ENCODE peak calls at places on chromosomes 16 and 17, in seven cellular contexts. Z is PC-9, A is BE2C, T is OCI-LY7, F is left ventricle myocardium inferior, N is tibial nerve, B is uterus. W is an unnamed sample.

GRCh38 chr17:78426293-78426879 is 47.9 kb downstream of the PGS1 start:
- DNase-seq in A (no peak), Z (no peak), B (no peak), T (no peak), N (no peak), F (no peak), W (no peak)

GRCh38 chr16:52569296-52569695 is 22.4 kb upstream of the TOX3 start:
- DNase-seq in T (no peak), F (no peak), N (no peak), A (no peak), Z (no peak), B (no peak), W (no peak)

GRCh38 chr17:80284631-80285030 is 24.0 kb downstream of the RNF213 start:
- DNase-seq in A (no peak), F (no peak), T (no peak), B (no peak), Z (no peak), N (no peak), W (no peak)

GRCh38 chr17:8173871-8174322 is 2.3 kb downstream of the TMEM107 start:
- DNase-seq in F (no peak), N (no peak), Z (no peak), B (no peak), A (no peak), T (peak; percentile 44), W (no peak)

GRCh38 chr17:67258836-67259468 is 14.0 kb upstream of the HELZ start:
- DNase-seq in B (no peak), T (no peak), N (no peak), F (no peak), A (no peak), Z (no peak), W (no peak)

GRCh38 chr17:69609495-69610315 is 195.2 kb downstream of the MAP2K6 start:
- DNase-seq in F (no peak), Z (peak; percentile 1), B (no peak), A (no peak), N (no peak), T (no peak), W (peak; percentile 81)

GRCh38 chr16:76484020-76484419 is 206.8 kb downstream of the CNTNAP4 start:
- DNase-seq in F (no peak), A (no peak), Z (no peak), N (no peak), B (no peak), T (no peak), W (no peak)

GRCh38 chr17:9255838-9256237 is 234.5 kb downstream of the NTN1 start:
- DNase-seq in N (no peak), A (no peak), T (no peak), F (no peak), Z (no peak), B (no peak), W (no peak)

GRCh38 chr17:1229354-1229890 is 40.8 kb upstream of the BHLHA9 start:
- DNase-seq in T (peak; percentile 85), N (peak; percentile 47), Z (peak; percentile 42), A (no peak), B (peak; percentile 37), F (peak; percentile 73), W (no peak)

GRCh38 chr16:23434380-23434779 is 18.6 kb downstream of the COG7 start:
- DNase-seq in A (peak; percentile 20), F (no peak), N (no peak), Z (peak; percentile 28), T (peak; percentile 78), B (no peak), W (peak; percentile 69)

GRCh38 chr17:48526986-48527741 is 3.6 kb downstream of the HOXB1 start:
- DNase-seq in F (no peak), N (no peak), A (peak; percentile 10), Z (no peak), T (no peak), B (no peak), W (no peak)

GRCh38 chr17:77371117-77371887 is 230.5 kb downstream of the SEC14L1 start:
- DNase-seq in Z (no peak), N (no peak), A (peak; percentile 9), F (no peak), B (no peak), T (no peak), W (peak; percentile 87)

GRCh38 chr16:22186517-22186916 is 19.6 kb upstream of the EEF2K start:
- DNase-seq in Z (no peak), B (no peak), T (no peak), N (no peak), F (no peak), A (no peak), W (no peak)

GRCh38 chr16:946048-946395 is 24.8 kb downstream of the LMF1 start:
- DNase-seq in A (no peak), N (no peak), B (no peak), Z (peak; percentile 43), T (no peak), F (no peak), W (no peak)

GRCh38 chr16:75319513-75320401 is 68.3 kb upstream of the BCAR1 start:
- DNase-seq in B (no peak), Z (no peak), N (no peak), F (no peak), A (no peak), T (peak; percentile 42), W (peak; percentile 93)

GRCh38 chr17:19369846-19370492 is 7.4 kb upstream of the B9D1 start:
- DNase-seq in Z (no peak), N (no peak), B (peak; percentile 13), T (no peak), A (no peak), F (peak; percentile 49), W (no peak)

GRCh38 chr16:80105160-80105559 is 435.6 kb upstream of the DYNLRB2 start:
- DNase-seq in Z (no peak), F (no peak), T (no peak), N (no peak), B (no peak), A (no peak), W (peak; percentile 41)

GRCh38 chr16:2034695-2035430 is 8.2 kb downstream of the NHERF2 start:
- DNase-seq in N (no peak), A (no peak), Z (no peak), B (peak; percentile 39), T (no peak), F (no peak), W (no peak)

GRCh38 chr17:45146616-45147101 is 1.6 kb upstream of the HEXIM1 start:
- DNase-seq in B (no peak), F (no peak), N (no peak), A (no peak), Z (peak; percentile 52), T (peak; percentile 13), W (peak; percentile 75)

GRCh38 chr17:1179112-1179634 is 608 bp downstream of the ABR start:
- DNase-seq in T (no peak), A (no peak), Z (no peak), B (peak; percentile 46), F (no peak), N (no peak), W (no peak)

GRCh38 chr16:88561485-88562369 is 8.5 kb upstream of the ZC3H18 start:
- DNase-seq in N (no peak), Z (peak; percentile 60), B (peak; percentile 41), T (peak; percentile 62), F (no peak), A (peak; percentile 69), W (peak; percentile 48)

GRCh38 chr17:61635913-61636432 is 45.0 kb upstream of the NACA2 start:
- DNase-seq in Z (peak; percentile 36), B (no peak), F (no peak), T (peak; percentile 70), N (no peak), A (peak; percentile 69), W (peak; percentile 55)

GRCh38 chr17:21286066-21286770 is 1.7 kb downstream of the MAP2K3 start:
- DNase-seq in T (peak; percentile 58), A (peak; percentile 47), N (peak; percentile 80), Z (peak; percentile 93), F (peak; percentile 86), B (peak; percentile 88), W (peak; percentile 98)

GRCh38 chr17:19713462-19713861 is 2.9 kb downstream of the SLC47A2 start:
- DNase-seq in N (no peak), T (no peak), B (no peak), A (no peak), F (no peak), Z (no peak), W (no peak)

GRCh38 chr16:10988164-10988803 is 43.9 kb downstream of the CLEC16A start:
- DNase-seq in F (no peak), A (peak; percentile 21), Z (peak; percentile 33), B (no peak), T (peak; percentile 32), N (no peak), W (no peak)

GRCh38 chr17:28948873-28949184 is 2.5 kb downstream of the PHF12 start:
- DNase-seq in T (no peak), Z (no peak), A (no peak), B (no peak), F (no peak), N (no peak), W (no peak)
- TF ChIP-seq CTCF in T (no peak), Z (no peak), A (no peak), B (no peak), F (no peak), N (no peak), W (no peak)

DNA sequence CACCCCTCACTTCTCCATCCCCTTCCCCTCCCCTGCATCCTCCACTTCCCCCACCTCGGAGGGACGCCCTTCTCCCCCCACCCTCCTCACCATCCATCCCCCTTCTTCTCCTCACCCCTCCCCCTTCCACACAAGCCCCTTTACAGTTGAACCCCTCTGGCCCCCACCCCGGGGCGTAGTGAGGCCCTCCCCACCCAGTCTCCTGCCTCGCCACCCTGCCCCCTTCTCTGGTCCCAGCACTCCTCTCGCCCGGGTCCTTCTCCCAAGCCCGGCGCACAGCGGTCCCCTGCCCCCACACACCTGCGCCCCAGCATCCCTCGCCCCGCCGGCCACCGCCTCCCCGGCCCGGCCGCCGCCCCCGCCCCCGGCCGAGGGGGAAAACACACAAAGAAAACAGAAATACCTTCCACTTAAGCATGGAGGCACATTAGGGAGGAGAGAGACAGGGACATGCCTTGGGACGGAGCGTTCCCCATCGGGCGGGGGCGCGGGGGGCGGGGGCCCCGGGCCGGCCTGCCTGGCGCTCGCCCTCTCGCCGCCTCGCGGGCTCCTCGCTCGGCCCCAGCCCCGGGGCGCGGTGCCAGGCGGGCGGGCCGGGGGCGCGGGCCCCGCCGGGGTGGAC is 411 bp downstream of the SRCIN1 start:
- DNase-seq in F (no peak), B (no peak), Z (no peak), N (no peak), T (no peak), A (no peak), W (no peak)
- H3K4me3 ChIP-seq in F (peak overlapping the region; percentile 69), B (no peak overlapping the region), Z (peak overlapping the region; percentile 61), N (peak overlapping the region; percentile 23), T (peak overlapping the region; percentile 72), A (peak overlapping the region; percentile 31), W (no peak overlapping the region)

GRCh38 chr17:57810740-57811632 is 38.9 kb downstream of the MRPS23 start:
- DNase-seq in B (peak; percentile 52), F (peak; percentile 61), N (no peak), A (peak; percentile 63), T (no peak), Z (no peak), W (peak; percentile 59)
- TF ChIP-seq CTCF in B (no peak), F (no peak), N (no peak), A (peak; percentile 14), T (no peak), Z (no peak), W (no peak)

GRCh38 chr17:74751210-74751529 is 2.7 kb downstream of the NHERF1 start:
- DNase-seq in T (no peak), Z (no peak), F (no peak), A (no peak), N (no peak), B (no peak), W (no peak)
- H3K4me3 ChIP-seq in T (peak overlapping the region; percentile 33), Z (no peak overlapping the region), F (peak overlapping the region; percentile 87), A (no peak overlapping the region), N (no peak overlapping the region), B (no peak overlapping the region), W (no peak overlapping the region)